ENCODE peak calls at places on chromosomes 16 and 17, in ten cellular contexts. One of them, this sample, is unnamed. For H3K27me3 and H3K36me3, the result is how much of the 10 kb centered on the place peaks cover.

GRCh38 chr17:79980246-79981043 is 55.2 kb downstream of the TBC1D16 start:
- DNase-seq in CD8-positive, alpha-beta T cell: no peak
- DNase-seq in CD8-positive, alpha-beta memory T cell: peak
- DNase-seq in brain microvascular endothelial cell: no peak
- DNase-seq in IMR-90: no peak
- DNase-seq in lower lobe of right lung: peak
- DNase-seq in gastrocnemius medialis: no peak
- DNase-seq in sigmoid colon: peak
- DNase-seq in uterus: peak
- DNase-seq in prostate gland: no peak
- DNase-seq in this sample: no peak

GRCh38 chr16:89687092-89687940 is 827 bp downstream of the CDK10 start:
- DNase-seq in CD8-positive, alpha-beta T cell: no peak
- DNase-seq in CD8-positive, alpha-beta memory T cell: no peak
- DNase-seq in brain microvascular endothelial cell: peak
- DNase-seq in IMR-90: peak
- DNase-seq in lower lobe of right lung: peak
- DNase-seq in gastrocnemius medialis: no peak
- DNase-seq in sigmoid colon: no peak
- DNase-seq in uterus: no peak
- DNase-seq in prostate gland: no peak
- DNase-seq in this sample: no peak

GRCh38 chr17:7548585-7549400 is at the start of gene TNFSF12:
- DNase-seq in CD8-positive, alpha-beta T cell: no peak
- DNase-seq in CD8-positive, alpha-beta memory T cell: peak
- DNase-seq in brain microvascular endothelial cell: no peak
- DNase-seq in IMR-90: peak
- DNase-seq in lower lobe of right lung: peak
- DNase-seq in gastrocnemius medialis: peak
- DNase-seq in sigmoid colon: peak
- DNase-seq in uterus: peak
- DNase-seq in prostate gland: peak
- DNase-seq in this sample: no peak

GRCh38 chr16:30948087-30948955 is 547 bp upstream of the ORAI3 start:
- DNase-seq in CD8-positive, alpha-beta T cell: no peak
- DNase-seq in CD8-positive, alpha-beta memory T cell: peak
- DNase-seq in brain microvascular endothelial cell: peak
- DNase-seq in IMR-90: peak
- DNase-seq in lower lobe of right lung: peak
- DNase-seq in gastrocnemius medialis: peak
- DNase-seq in sigmoid colon: peak
- DNase-seq in uterus: peak
- DNase-seq in prostate gland: peak
- DNase-seq in this sample: no peak

GRCh38 chr16:30570621-30571443 is 682 bp downstream of the ZNF688 start:
- DNase-seq in CD8-positive, alpha-beta T cell: no peak
- DNase-seq in CD8-positive, alpha-beta memory T cell: no peak
- DNase-seq in brain microvascular endothelial cell: peak
- DNase-seq in IMR-90: peak
- DNase-seq in lower lobe of right lung: peak
- DNase-seq in gastrocnemius medialis: no peak
- DNase-seq in sigmoid colon: peak
- DNase-seq in uterus: peak
- DNase-seq in prostate gland: peak
- DNase-seq in this sample: no peak

GRCh38 chr17:58335061-58335731 is 6.6 kb upstream of the TSPOAP1 start:
- DNase-seq in CD8-positive, alpha-beta T cell: no peak
- DNase-seq in CD8-positive, alpha-beta memory T cell: peak
- DNase-seq in brain microvascular endothelial cell: no peak
- DNase-seq in IMR-90: no peak
- DNase-seq in lower lobe of right lung: peak
- DNase-seq in gastrocnemius medialis: no peak
- DNase-seq in sigmoid colon: peak
- DNase-seq in uterus: no peak
- DNase-seq in prostate gland: no peak
- DNase-seq in this sample: no peak

GRCh38 chr16:69166946-69167930 is 19.7 kb upstream of the SNTB2 start:
- DNase-seq in CD8-positive, alpha-beta T cell: no peak
- DNase-seq in CD8-positive, alpha-beta memory T cell: no peak
- DNase-seq in brain microvascular endothelial cell: peak
- DNase-seq in IMR-90: peak
- DNase-seq in lower lobe of right lung: no peak
- DNase-seq in gastrocnemius medialis: no peak
- DNase-seq in sigmoid colon: peak
- DNase-seq in uterus: no peak
- DNase-seq in prostate gland: no peak
- DNase-seq in this sample: no peak

GRCh38 chr17:52106638-52107261 is 51.8 kb downstream of the CA10 start:
- DNase-seq in CD8-positive, alpha-beta T cell: no peak
- DNase-seq in CD8-positive, alpha-beta memory T cell: no peak
- DNase-seq in brain microvascular endothelial cell: peak
- DNase-seq in IMR-90: no peak
- DNase-seq in lower lobe of right lung: no peak
- DNase-seq in gastrocnemius medialis: no peak
- DNase-seq in sigmoid colon: no peak
- DNase-seq in uterus: peak
- DNase-seq in prostate gland: peak
- DNase-seq in this sample: peak

GRCh38 chr17:41307647-41308046 is 1.5 kb downstream of the KRTAP16-1 start:
- DNase-seq in CD8-positive, alpha-beta T cell: no peak
- DNase-seq in CD8-positive, alpha-beta memory T cell: no peak
- DNase-seq in brain microvascular endothelial cell: peak
- DNase-seq in IMR-90: no peak
- DNase-seq in lower lobe of right lung: peak
- DNase-seq in gastrocnemius medialis: no peak
- DNase-seq in sigmoid colon: no peak
- DNase-seq in uterus: no peak
- DNase-seq in prostate gland: no peak
- DNase-seq in this sample: no peak

GRCh38 chr17:40038882-40039513 is 15.2 kb downstream of the MED24 start:
- DNase-seq in CD8-positive, alpha-beta T cell: no peak
- DNase-seq in CD8-positive, alpha-beta memory T cell: no peak
- DNase-seq in brain microvascular endothelial cell: peak
- DNase-seq in IMR-90: peak
- DNase-seq in lower lobe of right lung: no peak
- DNase-seq in gastrocnemius medialis: peak
- DNase-seq in sigmoid colon: peak
- DNase-seq in uterus: peak
- DNase-seq in prostate gland: peak
- DNase-seq in this sample: no peak

GRCh38 chr16:68338326-68339119 is 27.7 kb downstream of the PRMT7 start:
- DNase-seq in CD8-positive, alpha-beta T cell: no peak
- DNase-seq in CD8-positive, alpha-beta memory T cell: no peak
- DNase-seq in brain microvascular endothelial cell: no peak
- DNase-seq in IMR-90: no peak
- DNase-seq in lower lobe of right lung: no peak
- DNase-seq in gastrocnemius medialis: no peak
- DNase-seq in sigmoid colon: no peak
- DNase-seq in uterus: no peak
- DNase-seq in prostate gland: no peak
- DNase-seq in this sample: no peak

GRCh38 chr17:31794111-31794510 is 64.9 kb downstream of the COPRS start:
- DNase-seq in CD8-positive, alpha-beta T cell: no peak
- DNase-seq in CD8-positive, alpha-beta memory T cell: no peak
- DNase-seq in brain microvascular endothelial cell: no peak
- DNase-seq in IMR-90: no peak
- DNase-seq in lower lobe of right lung: no peak
- DNase-seq in gastrocnemius medialis: no peak
- DNase-seq in sigmoid colon: no peak
- DNase-seq in uterus: no peak
- DNase-seq in prostate gland: no peak
- DNase-seq in this sample: no peak

GRCh38 chr17:60079401-60079861 is 710 bp upstream of the HEATR6 start:
- DNase-seq in CD8-positive, alpha-beta T cell: no peak
- DNase-seq in CD8-positive, alpha-beta memory T cell: no peak
- DNase-seq in brain microvascular endothelial cell: no peak
- DNase-seq in IMR-90: no peak
- DNase-seq in lower lobe of right lung: no peak
- DNase-seq in gastrocnemius medialis: no peak
- DNase-seq in sigmoid colon: no peak
- DNase-seq in uterus: no peak
- DNase-seq in prostate gland: no peak
- DNase-seq in this sample: no peak

DNA sequence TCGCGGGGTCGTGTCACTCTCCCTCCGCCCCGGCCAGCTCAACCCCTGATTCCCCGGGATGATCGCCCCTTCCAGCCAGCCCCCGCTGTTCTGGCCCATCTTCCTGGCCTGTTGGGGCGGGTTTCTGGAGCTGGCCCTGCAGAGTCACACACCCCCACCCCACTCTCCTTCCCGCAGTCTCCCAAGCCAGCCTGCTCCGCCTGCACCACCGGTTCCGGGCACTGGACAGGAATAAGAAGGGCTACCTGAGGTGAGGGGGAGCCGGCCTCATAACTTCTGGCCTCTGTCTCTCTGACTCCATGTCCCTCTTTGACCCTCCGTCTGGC is 621 bp downstream of the CHP2 start:
- DNase-seq in CD8-positive, alpha-beta T cell: no peak
- DNase-seq in CD8-positive, alpha-beta memory T cell: no peak
- DNase-seq in brain microvascular endothelial cell: no peak
- DNase-seq in IMR-90: no peak
- DNase-seq in lower lobe of right lung: no peak
- DNase-seq in gastrocnemius medialis: no peak
- DNase-seq in sigmoid colon: no peak
- DNase-seq in uterus: no peak
- DNase-seq in prostate gland: no peak
- DNase-seq in this sample: no peak
- H3K27me3 ChIP-seq in CD8-positive, alpha-beta T cell: under half
- H3K27me3 ChIP-seq in CD8-positive, alpha-beta memory T cell: under half
- H3K27me3 ChIP-seq in brain microvascular endothelial cell: under half
- H3K27me3 ChIP-seq in IMR-90: under half
- H3K27me3 ChIP-seq in lower lobe of right lung: half or more
- H3K27me3 ChIP-seq in gastrocnemius medialis: under half
- H3K27me3 ChIP-seq in sigmoid colon: under half
- H3K27me3 ChIP-seq in uterus: under half
- H3K27me3 ChIP-seq in prostate gland: under half
- H3K27me3 ChIP-seq in this sample: under half

GRCh38 chr16:1668612-1669319 is 9.3 kb upstream of the JPT2 start:
- DNase-seq in CD8-positive, alpha-beta T cell: no peak
- DNase-seq in CD8-positive, alpha-beta memory T cell: no peak
- DNase-seq in brain microvascular endothelial cell: no peak
- DNase-seq in IMR-90: no peak
- DNase-seq in lower lobe of right lung: no peak
- DNase-seq in gastrocnemius medialis: no peak
- DNase-seq in sigmoid colon: no peak
- DNase-seq in uterus: no peak
- DNase-seq in prostate gland: no peak
- DNase-seq in this sample: no peak

GRCh38 chr16:1667916-1668315 is 10.2 kb upstream of the JPT2 start:
- DNase-seq in CD8-positive, alpha-beta T cell: no peak
- DNase-seq in CD8-positive, alpha-beta memory T cell: no peak
- DNase-seq in brain microvascular endothelial cell: no peak
- DNase-seq in IMR-90: no peak
- DNase-seq in lower lobe of right lung: no peak
- DNase-seq in gastrocnemius medialis: no peak
- DNase-seq in sigmoid colon: no peak
- DNase-seq in uterus: no peak
- DNase-seq in prostate gland: no peak
- DNase-seq in this sample: no peak

GRCh38 chr16:1666316-1666715 is 11.8 kb upstream of the JPT2 start:
- DNase-seq in CD8-positive, alpha-beta T cell: no peak
- DNase-seq in CD8-positive, alpha-beta memory T cell: no peak
- DNase-seq in brain microvascular endothelial cell: no peak
- DNase-seq in IMR-90: no peak
- DNase-seq in lower lobe of right lung: no peak
- DNase-seq in gastrocnemius medialis: no peak
- DNase-seq in sigmoid colon: no peak
- DNase-seq in uterus: no peak
- DNase-seq in prostate gland: no peak
- DNase-seq in this sample: no peak

GRCh38 chr16:1665829-1666228 is 12.2 kb upstream of the JPT2 start:
- DNase-seq in CD8-positive, alpha-beta T cell: no peak
- DNase-seq in CD8-positive, alpha-beta memory T cell: no peak
- DNase-seq in brain microvascular endothelial cell: no peak
- DNase-seq in IMR-90: no peak
- DNase-seq in lower lobe of right lung: no peak
- DNase-seq in gastrocnemius medialis: no peak
- DNase-seq in sigmoid colon: no peak
- DNase-seq in uterus: no peak
- DNase-seq in prostate gland: no peak
- DNase-seq in this sample: no peak

DNA sequence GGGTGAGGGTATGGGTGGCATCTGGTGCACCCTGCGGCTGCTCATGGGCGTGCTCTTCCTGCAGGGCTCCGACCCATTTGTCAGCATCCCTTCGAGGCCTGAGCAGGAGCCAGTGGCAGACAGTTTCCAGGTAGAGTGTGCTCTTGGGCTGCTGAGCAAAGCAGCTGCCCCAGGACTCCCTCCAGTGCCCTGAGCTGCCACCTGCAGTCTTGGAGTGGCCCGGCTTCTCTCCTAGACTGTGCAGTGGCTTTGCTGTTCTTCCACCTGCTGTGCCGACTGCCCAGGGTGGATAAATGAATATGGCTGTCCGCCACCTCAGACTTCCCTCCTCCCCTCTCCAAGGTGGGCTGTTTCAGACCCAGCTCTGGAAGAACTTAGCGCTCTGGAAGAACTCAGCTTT is 10.8 kb upstream of the JPT2 start:
- DNase-seq in CD8-positive, alpha-beta T cell: no peak
- DNase-seq in CD8-positive, alpha-beta memory T cell: no peak
- DNase-seq in brain microvascular endothelial cell: no peak
- DNase-seq in IMR-90: no peak
- DNase-seq in lower lobe of right lung: no peak
- DNase-seq in gastrocnemius medialis: no peak
- DNase-seq in sigmoid colon: no peak
- DNase-seq in uterus: no peak
- DNase-seq in prostate gland: no peak
- DNase-seq in this sample: no peak
- H3K36me3 ChIP-seq in CD8-positive, alpha-beta T cell: half or more
- H3K36me3 ChIP-seq in CD8-positive, alpha-beta memory T cell: half or more
- H3K36me3 ChIP-seq in brain microvascular endothelial cell: half or more
- H3K36me3 ChIP-seq in IMR-90: half or more
- H3K36me3 ChIP-seq in lower lobe of right lung: half or more
- H3K36me3 ChIP-seq in gastrocnemius medialis: half or more
- H3K36me3 ChIP-seq in sigmoid colon: half or more
- H3K36me3 ChIP-seq in uterus: under half
- H3K36me3 ChIP-seq in prostate gland: half or more
- H3K36me3 ChIP-seq in this sample: under half

GRCh38 chr16:1181715-1182671 is 29.1 kb downstream of the CACNA1H start:
- DNase-seq in CD8-positive, alpha-beta T cell: no peak
- DNase-seq in CD8-positive, alpha-beta memory T cell: no peak
- DNase-seq in brain microvascular endothelial cell: peak
- DNase-seq in IMR-90: peak
- DNase-seq in lower lobe of right lung: peak
- DNase-seq in gastrocnemius medialis: peak
- DNase-seq in sigmoid colon: peak
- DNase-seq in uterus: peak
- DNase-seq in prostate gland: no peak
- DNase-seq in this sample: no peak
- H3K27me3 ChIP-seq in CD8-positive, alpha-beta T cell: under half
- H3K27me3 ChIP-seq in CD8-positive, alpha-beta memory T cell: under half
- H3K27me3 ChIP-seq in brain microvascular endothelial cell: under half
- H3K27me3 ChIP-seq in IMR-90: under half
- H3K27me3 ChIP-seq in lower lobe of right lung: under half
- H3K27me3 ChIP-seq in gastrocnemius medialis: under half
- H3K27me3 ChIP-seq in sigmoid colon: under half
- H3K27me3 ChIP-seq in uterus: under half
- H3K27me3 ChIP-seq in prostate gland: under half
- H3K27me3 ChIP-seq in this sample: under half

GRCh38 chr17:70271200-70271599 is 101.9 kb downstream of the KCNJ2 start:
- DNase-seq in CD8-positive, alpha-beta T cell: no peak
- DNase-seq in CD8-positive, alpha-beta memory T cell: no peak
- DNase-seq in brain microvascular endothelial cell: no peak
- DNase-seq in IMR-90: no peak
- DNase-seq in lower lobe of right lung: no peak
- DNase-seq in gastrocnemius medialis: no peak
- DNase-seq in sigmoid colon: no peak
- DNase-seq in uterus: no peak
- DNase-seq in prostate gland: no peak
- DNase-seq in this sample: no peak
- H3K36me3 ChIP-seq in CD8-positive, alpha-beta T cell: under half
- H3K36me3 ChIP-seq in CD8-positive, alpha-beta memory T cell: under half
- H3K36me3 ChIP-seq in brain microvascular endothelial cell: under half
- H3K36me3 ChIP-seq in IMR-90: under half
- H3K36me3 ChIP-seq in lower lobe of right lung: under half
- H3K36me3 ChIP-seq in gastrocnemius medialis: under half
- H3K36me3 ChIP-seq in sigmoid colon: under half
- H3K36me3 ChIP-seq in uterus: under half
- H3K36me3 ChIP-seq in prostate gland: under half
- H3K36me3 ChIP-seq in this sample: under half

This sample was measured in Panc1.